ENCODE peak calls at places on chromosomes 16 and 17, in five cellular contexts. I is ACHN, K is AG04450, D is nephron progenitor cell, L is B cell. W is an unnamed sample.

GRCh38 chr17:7025240-7025639 is 2.4 kb downstream of the BCL6B start:
- DNase-seq in I (peak), K (no peak), D (no peak), L (no peak), W (no peak)

GRCh38 chr17:31008374-31009035 is 37.7 kb downstream of the RNF135 start:
- DNase-seq in I (peak), K (no peak), D (peak), L (peak), W (peak)

GRCh38 chr17:54969658-54970572 is 1.4 kb downstream of the STXBP4 start:
- DNase-seq in I (no peak), K (no peak), D (no peak), L (no peak), W (no peak)

GRCh38 chr17:72104164-72104862 is 16.5 kb upstream of the SOX9 start:
- DNase-seq in I (no peak), K (no peak), D (no peak), L (no peak), W (no peak)

GRCh38 chr16:75317101-75317522 is 65.7 kb upstream of the BCAR1 start:
- DNase-seq in I (no peak), K (no peak), D (no peak), L (no peak), W (no peak)

GRCh38 chr17:41116292-41116691 is 1.9 kb downstream of the KRTAP4-11 start:
- DNase-seq in I (no peak), K (no peak), D (no peak), L (no peak), W (no peak)

GRCh38 chr16:30372725-30373124 is 1.9 kb upstream of the MYL11 start:
- DNase-seq in I (no peak), K (no peak), D (no peak), L (no peak), W (no peak)

GRCh38 chr17:47719411-47720152 is 13.5 kb upstream of the TBX21 start:
- DNase-seq in I (peak), K (peak), D (no peak), L (no peak), W (no peak)